ENCODE peak calls at places on chromosomes 7 and 10, in four cellular contexts. Q is GM12865, S is pancreas, X is psoas muscle. J is an unnamed sample.

GRCh38 chr10:78764436-78764835 is 304.3 kb upstream of the ZMIZ1 start:
- DNase-seq in Q (no peak), S (no peak), X (no peak), J (no peak)

GRCh38 chr7:37901890-37902524 is 14.6 kb downstream of the SFRP4 start:
- DNase-seq in Q (no peak), S (no peak), X (no peak), J (no peak)

GRCh38 chr10:114967071-114967470 is 29.1 kb downstream of the TRUB1 start:
- DNase-seq in Q (no peak), S (no peak), X (no peak), J (no peak)

GRCh38 chr7:25455649-25456251 is 227.5 kb upstream of the NPVF start:
- DNase-seq in Q (no peak), S (no peak), X (no peak), J (no peak)

GRCh38 chr7:103797647-103798307 is 191.7 kb downstream of the RELN start:
- DNase-seq in Q (no peak), S (no peak), X (no peak), J (no peak)

GRCh38 chr7:27873981-27874957 is 134.3 kb downstream of the TAX1BP1 start:
- DNase-seq in Q (no peak), S (peak), X (peak), J (no peak)

GRCh38 chr10:71481746-71482410 is 85.2 kb downstream of the CDH23 start:
- DNase-seq in Q (no peak), S (no peak), X (no peak), J (no peak)

GRCh38 chr10:69229565-69229886 is 9.4 kb downstream of the HKDC1 start:
- DNase-seq in Q (no peak), S (no peak), X (no peak), J (no peak)

GRCh38 chr7:23196306-23196705 is 14.5 kb downstream of the NUP42 start:
- DNase-seq in Q (no peak), S (no peak), X (no peak), J (no peak)

GRCh38 chr7:16261100-16261499 is 160.2 kb downstream of the CRPPA start:
- DNase-seq in Q (no peak), S (no peak), X (no peak), J (no peak)

GRCh38 chr7:51789494-51789893 is 472.9 kb upstream of the COBL start:
- DNase-seq in Q (no peak), S (no peak), X (no peak), J (no peak)